ENCODE peak calls at places on chromosomes 3 and 15, in six cellular contexts. G is type B pancreatic cell; F is CD8-positive, alpha-beta T cell; V is kidney tubule cell; M is effector CD4-positive, alpha-beta T cell; D is osteocyte. K is an unnamed sample.

GRCh38 chr3:39808467-39809180 is 785 bp upstream of the MYRIP start:
- DNase-seq in G (no peak), F (no peak), V (peak), M (no peak), D (no peak), K (no peak)

GRCh38 chr15:63986751-63987341 is 59.4 kb downstream of the DAPK2 start:
- DNase-seq in G (no peak), F (no peak), V (peak), M (no peak), D (no peak), K (no peak)

GRCh38 chr15:51161491-51162260 is 67.0 kb upstream of the TNFAIP8L3 start:
- DNase-seq in G (no peak), F (no peak), V (no peak), M (no peak), D (no peak), K (no peak)

GRCh38 chr15:62822228-62822627 is 220.3 kb upstream of the TPM1 start:
- DNase-seq in G (no peak), F (no peak), V (peak), M (no peak), D (no peak), K (no peak)

GRCh38 chr15:95682129-95682528 is 648.4 kb upstream of the NR2F2 start:
- DNase-seq in G (no peak), F (no peak), V (no peak), M (no peak), D (no peak), K (no peak)

GRCh38 chr3:129897026-129897425 is 3.5 kb upstream of the TMCC1 start:
- DNase-seq in G (no peak), F (no peak), V (peak), M (no peak), D (no peak), K (no peak)

GRCh38 chr3:71930056-71930991 is 145.4 kb upstream of the PROK2 start:
- DNase-seq in G (no peak), F (no peak), V (peak), M (no peak), D (no peak), K (no peak)

GRCh38 chr15:42385206-42385979 is 26.1 kb downstream of the CAPN3 start:
- DNase-seq in G (no peak), F (no peak), V (peak), M (no peak), D (no peak), K (no peak)

GRCh38 chr3:41900265-41900664 is 61.6 kb downstream of the ULK4 start:
- DNase-seq in G (no peak), F (no peak), V (peak), M (no peak), D (no peak), K (no peak)

GRCh38 chr3:4825572-4826236 is 153.5 kb upstream of the BHLHE40 start:
- DNase-seq in G (no peak), F (no peak), V (peak), M (peak), D (no peak), K (no peak)

GRCh38 chr15:56468271-56468912 is 3.5 kb upstream of the MNS1 start:
- DNase-seq in G (no peak), F (no peak), V (peak), M (no peak), D (no peak), K (no peak)

GRCh38 chr3:32082727-32083126 is 23.7 kb upstream of the GPD1L start:
- DNase-seq in G (no peak), F (no peak), V (no peak), M (no peak), D (no peak), K (no peak)

GRCh38 chr15:63493451-63493850 is 10.9 kb upstream of the USP3 start:
- DNase-seq in G (no peak), F (no peak), V (no peak), M (no peak), D (no peak), K (no peak)

GRCh38 chr3:177126015-177126773 is 71.1 kb downstream of the TBL1XR1 start:
- DNase-seq in G (no peak), F (no peak), V (peak), M (no peak), D (no peak), K (no peak)

GRCh38 chr3:128074851-128075515 is 22.7 kb downstream of the SEC61A1 start:
- DNase-seq in G (no peak), F (no peak), V (no peak), M (no peak), D (peak), K (no peak)

GRCh38 chr15:48800811-48801460 is 9.9 kb downstream of the CEP152 start:
- DNase-seq in G (no peak), F (no peak), V (peak), M (no peak), D (no peak), K (no peak)

GRCh38 chr3:180980612-180981011 is 8.9 kb downstream of the DNAJC19 start:
- DNase-seq in G (no peak), F (no peak), V (no peak), M (no peak), D (no peak), K (no peak)

GRCh38 chr3:143603774-143604173 is 244.5 kb downstream of the SLC9A9 start:
- DNase-seq in G (no peak), F (no peak), V (no peak), M (no peak), D (no peak), K (no peak)

GRCh38 chr15:41585140-41586047 is 26.4 kb downstream of the TYRO3 start:
- DNase-seq in G (no peak), F (peak), V (peak), M (no peak), D (no peak), K (peak)

GRCh38 chr3:10707089-10707983 is 108.7 kb upstream of the SLC6A11 start:
- DNase-seq in G (no peak), F (no peak), V (no peak), M (no peak), D (no peak), K (no peak)